ENCODE peak calls at places on chromosomes 7 and 10, in ten cellular contexts. K is NCI-H1436; L is iPS-NIHi11; G is T-helper 1 cell; U is CD8-positive, alpha-beta memory T cell; T is activated CD4-positive, CD25-positive, alpha-beta regulatory T cell; B is left ventricle myocardium superior; V is GM20000; M is AG20443; H is GM23338. Q is an unnamed sample.

GRCh38 chr7:148664319-148664718 is 34.4 kb upstream of the CUL1 start:
- DNase-seq in K (no peak), L (no peak), G (no peak), U (no peak), T (no peak), B (peak), V (no peak), M (peak), H (no peak), Q (no peak)

GRCh38 chr7:107890962-107891618 is at the start of gene DLD:
- DNase-seq in K (peak), L (peak), G (peak), U (peak), T (peak), B (peak), V (peak), M (peak), H (peak), Q (peak)

GRCh38 chr10:29772403-29772802 is 137.6 kb upstream of the SVIL start:
- DNase-seq in K (no peak), L (no peak), G (no peak), U (no peak), T (no peak), B (no peak), V (no peak), M (no peak), H (no peak), Q (no peak)

GRCh38 chr7:38000272-38000671 is 79.8 kb downstream of the EPDR1 start:
- DNase-seq in K (no peak), L (no peak), G (no peak), U (no peak), T (no peak), B (no peak), V (no peak), M (peak), H (no peak), Q (peak)

GRCh38 chr7:150476819-150477631 is 26.6 kb downstream of the GIMAP8 start:
- DNase-seq in K (no peak), L (no peak), G (no peak), U (no peak), T (no peak), B (no peak), V (no peak), M (no peak), H (no peak), Q (no peak)

GRCh38 chr10:38228394-38228793 is 134.3 kb downstream of the ZNF37A start:
- DNase-seq in K (no peak), L (no peak), G (no peak), U (no peak), T (no peak), B (no peak), V (no peak), M (no peak), H (no peak), Q (no peak)

GRCh38 chr7:81783818-81784217 is 14.0 kb upstream of the HGF start:
- DNase-seq in K (no peak), L (no peak), G (no peak), U (no peak), T (no peak), B (no peak), V (no peak), M (no peak), H (no peak), Q (no peak)

GRCh38 chr7:150406565-150407421 is 27.7 kb downstream of the ZNF775 start:
- DNase-seq in K (no peak), L (no peak), G (peak), U (peak), T (no peak), B (no peak), V (peak), M (no peak), H (no peak), Q (no peak)

GRCh38 chr7:14233026-14233897 is 243.8 kb upstream of the ETV1 start:
- DNase-seq in K (peak), L (no peak), G (no peak), U (no peak), T (no peak), B (no peak), V (no peak), M (peak), H (no peak), Q (peak)

GRCh38 chr7:28891192-28891872 is 66.8 kb downstream of the TRIL start:
- DNase-seq in K (no peak), L (peak), G (no peak), U (no peak), T (no peak), B (no peak), V (no peak), M (no peak), H (peak), Q (no peak)

GRCh38 chr10:88978463-88978862 is 12.1 kb upstream of the FAS start:
- DNase-seq in K (no peak), L (no peak), G (no peak), U (no peak), T (no peak), B (no peak), V (no peak), M (no peak), H (no peak), Q (no peak)

GRCh38 chr10:62819521-62819920 is 3.4 kb upstream of the EGR2 start:
- DNase-seq in K (no peak), L (no peak), G (no peak), U (no peak), T (no peak), B (no peak), V (no peak), M (no peak), H (no peak), Q (no peak)

GRCh38 chr10:104291439-104291951 is 22.5 kb downstream of the GSTO2 start:
- DNase-seq in K (peak), L (peak), G (peak), U (peak), T (peak), B (peak), V (peak), M (peak), H (peak), Q (no peak)

GRCh38 chr7:1160665-1161010 is 642 bp upstream of the ZFAND2A start:
- DNase-seq in K (no peak), L (peak), G (peak), U (no peak), T (no peak), B (peak), V (peak), M (peak), H (peak), Q (no peak)

GRCh38 chr10:4691776-4692175 is 134.2 kb upstream of the AKR1E2 start:
- DNase-seq in K (no peak), L (no peak), G (no peak), U (no peak), T (no peak), B (no peak), V (no peak), M (peak), H (no peak), Q (no peak)

GRCh38 chr7:149422914-149423285 is 38.0 kb downstream of the ZNF777 start:
- DNase-seq in K (no peak), L (peak), G (no peak), U (no peak), T (no peak), B (peak), V (peak), M (peak), H (peak), Q (no peak)

GRCh38 chr10:53601260-53601875 is 828.8 kb upstream of the MBL2 start:
- DNase-seq in K (peak), L (peak), G (peak), U (no peak), T (no peak), B (no peak), V (peak), M (peak), H (peak), Q (peak)

GRCh38 chr7:107953924-107954303 is 49.0 kb downstream of the LAMB1 start:
- DNase-seq in K (no peak), L (no peak), G (no peak), U (no peak), T (no peak), B (no peak), V (no peak), M (no peak), H (no peak), Q (no peak)